ENCODE peak calls at places on chromosomes 7 and 10, in eight cellular contexts. One of them, this sample, is unnamed.

GRCh38 chr7:49718755-49719154 is 54.7 kb upstream of the VWC2 start:
- DNase-seq in amniotic stem cell: no peak
- DNase-seq in cerebellum: no peak
- DNase-seq in adrenal gland: no peak
- DNase-seq in ovary: no peak
- DNase-seq in activated T-cell treated with anti-CD3 and anti-CD28 coated beads, Interleukin-2, amount 50 U/mL, for 48 hours: no peak
- DNase-seq in GM18507: no peak
- DNase-seq in ELR: no peak
- DNase-seq in this sample: no peak

GRCh38 chr10:96833220-96834001 is 1.3 kb downstream of the LCOR start:
- DNase-seq in adrenal gland: peak
- DNase-seq in activated T-cell treated with anti-CD3 and anti-CD28 coated beads, Interleukin-2, amount 50 U/mL, for 48 hours: peak
- DNase-seq in GM18507: no peak
- DNase-seq in cerebellum: peak
- DNase-seq in ovary: no peak
- DNase-seq in amniotic stem cell: no peak
- DNase-seq in ELR: peak
- DNase-seq in this sample: no peak

GRCh38 chr10:32381165-32381564 is 34.2 kb upstream of the EPC1 start:
- DNase-seq in ovary: no peak
- DNase-seq in ELR: no peak
- DNase-seq in activated T-cell treated with anti-CD3 and anti-CD28 coated beads, Interleukin-2, amount 50 U/mL, for 48 hours: no peak
- DNase-seq in amniotic stem cell: no peak
- DNase-seq in adrenal gland: no peak
- DNase-seq in cerebellum: no peak
- DNase-seq in GM18507: no peak
- DNase-seq in this sample: no peak

GRCh38 chr7:131074043-131074442 is 253.6 kb upstream of the MKLN1 start:
- DNase-seq in GM18507: no peak
- DNase-seq in ELR: no peak
- DNase-seq in ovary: no peak
- DNase-seq in activated T-cell treated with anti-CD3 and anti-CD28 coated beads, Interleukin-2, amount 50 U/mL, for 48 hours: no peak
- DNase-seq in cerebellum: no peak
- DNase-seq in amniotic stem cell: no peak
- DNase-seq in adrenal gland: no peak
- DNase-seq in this sample: no peak

GRCh38 chr7:45132708-45133320 is 21.3 kb upstream of the TBRG4 start:
- DNase-seq in amniotic stem cell: no peak
- DNase-seq in activated T-cell treated with anti-CD3 and anti-CD28 coated beads, Interleukin-2, amount 50 U/mL, for 48 hours: no peak
- DNase-seq in ELR: peak
- DNase-seq in ovary: no peak
- DNase-seq in adrenal gland: no peak
- DNase-seq in cerebellum: no peak
- DNase-seq in GM18507: no peak
- DNase-seq in this sample: no peak

GRCh38 chr7:122674502-122674901 is 24.4 kb downstream of the RNF133 start:
- DNase-seq in activated T-cell treated with anti-CD3 and anti-CD28 coated beads, Interleukin-2, amount 50 U/mL, for 48 hours: no peak
- DNase-seq in GM18507: no peak
- DNase-seq in ELR: no peak
- DNase-seq in ovary: no peak
- DNase-seq in amniotic stem cell: peak
- DNase-seq in adrenal gland: peak
- DNase-seq in cerebellum: peak
- DNase-seq in this sample: no peak

GRCh38 chr7:55641273-55641691 is 69.0 kb upstream of the VOPP1 start:
- DNase-seq in amniotic stem cell: peak
- DNase-seq in ELR: peak
- DNase-seq in GM18507: peak
- DNase-seq in ovary: peak
- DNase-seq in activated T-cell treated with anti-CD3 and anti-CD28 coated beads, Interleukin-2, amount 50 U/mL, for 48 hours: peak
- DNase-seq in adrenal gland: peak
- DNase-seq in cerebellum: peak
- DNase-seq in this sample: no peak

GRCh38 chr7:16695621-16696237 is 49.7 kb downstream of the BZW2 start:
- DNase-seq in ELR: peak
- DNase-seq in ovary: no peak
- DNase-seq in GM18507: no peak
- DNase-seq in activated T-cell treated with anti-CD3 and anti-CD28 coated beads, Interleukin-2, amount 50 U/mL, for 48 hours: no peak
- DNase-seq in adrenal gland: peak
- DNase-seq in cerebellum: peak
- DNase-seq in amniotic stem cell: peak
- DNase-seq in this sample: no peak

GRCh38 chr10:2994562-2994961 is 72.8 kb upstream of the PFKP start:
- DNase-seq in GM18507: no peak
- DNase-seq in ovary: no peak
- DNase-seq in adrenal gland: no peak
- DNase-seq in cerebellum: no peak
- DNase-seq in activated T-cell treated with anti-CD3 and anti-CD28 coated beads, Interleukin-2, amount 50 U/mL, for 48 hours: no peak
- DNase-seq in ELR: no peak
- DNase-seq in amniotic stem cell: no peak
- DNase-seq in this sample: no peak

GRCh38 chr10:13180788-13181187 is 19.4 kb downstream of the MCM10 start:
- DNase-seq in activated T-cell treated with anti-CD3 and anti-CD28 coated beads, Interleukin-2, amount 50 U/mL, for 48 hours: peak
- DNase-seq in amniotic stem cell: no peak
- DNase-seq in adrenal gland: no peak
- DNase-seq in GM18507: no peak
- DNase-seq in ELR: no peak
- DNase-seq in cerebellum: no peak
- DNase-seq in ovary: no peak
- DNase-seq in this sample: no peak

GRCh38 chr7:73742753-73743641 is 4.4 kb upstream of the ABHD11 start:
- DNase-seq in ELR: no peak
- DNase-seq in adrenal gland: no peak
- DNase-seq in activated T-cell treated with anti-CD3 and anti-CD28 coated beads, Interleukin-2, amount 50 U/mL, for 48 hours: no peak
- DNase-seq in amniotic stem cell: no peak
- DNase-seq in cerebellum: peak
- DNase-seq in GM18507: no peak
- DNase-seq in ovary: peak
- DNase-seq in this sample: no peak

GRCh38 chr10:14543048-14543903 is 212.6 kb upstream of the FRMD4A start:
- DNase-seq in cerebellum: no peak
- DNase-seq in ovary: peak
- DNase-seq in ELR: no peak
- DNase-seq in amniotic stem cell: no peak
- DNase-seq in adrenal gland: peak
- DNase-seq in activated T-cell treated with anti-CD3 and anti-CD28 coated beads, Interleukin-2, amount 50 U/mL, for 48 hours: peak
- DNase-seq in GM18507: no peak
- DNase-seq in this sample: no peak

GRCh38 chr7:157865351-157866165 is 528.8 kb downstream of the DNAJB6 start:
- DNase-seq in adrenal gland: no peak
- DNase-seq in ELR: no peak
- DNase-seq in activated T-cell treated with anti-CD3 and anti-CD28 coated beads, Interleukin-2, amount 50 U/mL, for 48 hours: no peak
- DNase-seq in amniotic stem cell: no peak
- DNase-seq in GM18507: no peak
- DNase-seq in cerebellum: no peak
- DNase-seq in ovary: no peak
- DNase-seq in this sample: no peak

GRCh38 chr7:149257146-149257545 is 4.8 kb upstream of the ZNF783 start:
- DNase-seq in ovary: no peak
- DNase-seq in adrenal gland: no peak
- DNase-seq in ELR: peak
- DNase-seq in GM18507: no peak
- DNase-seq in amniotic stem cell: no peak
- DNase-seq in cerebellum: no peak
- DNase-seq in activated T-cell treated with anti-CD3 and anti-CD28 coated beads, Interleukin-2, amount 50 U/mL, for 48 hours: no peak
- DNase-seq in this sample: no peak

GRCh38 chr10:79411546-79412495 is 33.6 kb downstream of the ZCCHC24 start:
- DNase-seq in amniotic stem cell: no peak
- DNase-seq in GM18507: no peak
- DNase-seq in adrenal gland: no peak
- DNase-seq in cerebellum: no peak
- DNase-seq in ELR: no peak
- DNase-seq in ovary: no peak
- DNase-seq in activated T-cell treated with anti-CD3 and anti-CD28 coated beads, Interleukin-2, amount 50 U/mL, for 48 hours: no peak
- DNase-seq in this sample: no peak

GRCh38 chr10:116286801-116287200 is 13.8 kb upstream of the GFRA1 start:
- DNase-seq in GM18507: no peak
- DNase-seq in ELR: no peak
- DNase-seq in cerebellum: no peak
- DNase-seq in adrenal gland: no peak
- DNase-seq in amniotic stem cell: no peak
- DNase-seq in activated T-cell treated with anti-CD3 and anti-CD28 coated beads, Interleukin-2, amount 50 U/mL, for 48 hours: no peak
- DNase-seq in ovary: no peak
- DNase-seq in this sample: no peak

GRCh38 chr10:48598243-48598935 is 6.5 kb downstream of the ARHGAP22 start:
- DNase-seq in amniotic stem cell: no peak
- DNase-seq in ovary: no peak
- DNase-seq in adrenal gland: no peak
- DNase-seq in cerebellum: no peak
- DNase-seq in activated T-cell treated with anti-CD3 and anti-CD28 coated beads, Interleukin-2, amount 50 U/mL, for 48 hours: no peak
- DNase-seq in ELR: no peak
- DNase-seq in GM18507: no peak
- DNase-seq in this sample: no peak